ENCODE peak calls at places on chromosomes 4 and X, in five cellular contexts. S, X, H, V and K are unnamed samples.

GRCh38 chr4:41531561-41532245 is 6.3 kb upstream of the LIMCH1 start:
- DNase-seq in S (no peak), X (no peak), H (no peak), V (no peak), K (no peak)

GRCh38 chrX:124300412-124300811 is 32.0 kb upstream of the TEX13D start:
- DNase-seq in S (no peak), X (no peak), H (no peak), V (no peak), K (no peak)

GRCh38 chr4:7759221-7759620 is 180.4 kb downstream of the AFAP1 start:
- DNase-seq in S (no peak), X (peak; percentile 63), H (no peak), V (peak; percentile 45), K (no peak)

GRCh38 chr4:34046580-34046979 is 2197.7 kb downstream of the ARAP2 start:
- DNase-seq in S (no peak), X (no peak), H (peak; percentile 34), V (no peak), K (no peak)

GRCh38 chrX:50281253-50281652 is 76.7 kb downstream of the CCNB3 start:
- DNase-seq in S (no peak), X (no peak), H (no peak), V (no peak), K (no peak)

GRCh38 chr4:75555294-75556164 is at the start of gene ODAPH:
- DNase-seq in S (no peak), X (no peak), H (peak; percentile 58), V (no peak), K (no peak)

GRCh38 chr4:4995103-4995761 is 24.0 kb downstream of the CYTL1 start:
- DNase-seq in S (peak; percentile 83), X (peak; percentile 66), H (peak; percentile 58), V (peak; percentile 13), K (no peak)

GRCh38 chrX:46770006-46770816 is 11.3 kb upstream of the SLC9A7 start:
- DNase-seq in S (no peak), X (no peak), H (peak; percentile 62), V (no peak), K (no peak)

GRCh38 chrX:42362219-42362618 is 415.7 kb downstream of the PPP1R2C start:
- DNase-seq in S (no peak), X (no peak), H (no peak), V (no peak), K (no peak)

GRCh38 chr4:8914461-8915171 is 43.0 kb upstream of the HMX1 start:
- DNase-seq in S (no peak), X (no peak), H (no peak), V (no peak), K (peak; percentile 83)

GRCh38 chr4:184330008-184330400 is 112.3 kb upstream of the ENPP6 start:
- DNase-seq in S (no peak), X (peak; percentile 76), H (peak; percentile 40), V (no peak), K (no peak)

GRCh38 chr4:95847908-95848468 is 8.1 kb downstream of the PDHA2 start:
- DNase-seq in S (no peak), X (no peak), H (no peak), V (no peak), K (no peak)

GRCh38 chrX:2538016-2538415 is 37.2 kb upstream of the DHRSX start:
- DNase-seq in S (no peak), X (no peak), H (no peak), V (no peak), K (no peak)

GRCh38 chr4:112753333-112753732 is 116.4 kb downstream of the LARP7 start:
- DNase-seq in S (no peak), X (no peak), H (no peak), V (no peak), K (no peak)

GRCh38 chr4:160180206-160180605 is 1077.3 kb downstream of the RAPGEF2 start:
- DNase-seq in S (no peak), X (no peak), H (no peak), V (no peak), K (no peak)

GRCh38 chrX:25968920-25969319 is 169.2 kb upstream of the MAGEB18 start:
- DNase-seq in S (peak; percentile 53), X (no peak), H (no peak), V (no peak), K (peak; percentile 41)

GRCh38 chr4:159070742-159071141 is 32.1 kb upstream of the RAPGEF2 start:
- DNase-seq in S (no peak), X (no peak), H (peak; percentile 74), V (no peak), K (no peak)

GRCh38 chrX:149641432-149641831 is 9.8 kb upstream of the TMEM185A start:
- DNase-seq in S (no peak), X (no peak), H (no peak), V (no peak), K (no peak)

GRCh38 chrX:31126205-31126604 is 54.4 kb upstream of the FTHL17 start:
- DNase-seq in S (no peak), X (no peak), H (peak; percentile 14), V (no peak), K (no peak)

GRCh38 chr4:47215759-47216158 is 184.4 kb downstream of the GABRB1 start:
- DNase-seq in S (no peak), X (no peak), H (peak; percentile 29), V (no peak), K (no peak)

GRCh38 chr4:159048166-159048886 is 54.6 kb upstream of the RAPGEF2 start:
- DNase-seq in S (peak; percentile 10), X (peak; percentile 81), H (peak; percentile 79), V (no peak), K (no peak)

GRCh38 chrX:28586891-28587635 is at the start of gene IL1RAPL1:
- DNase-seq in S (peak; percentile 20), X (no peak), H (peak; percentile 81), V (no peak), K (no peak)

GRCh38 chrX:24790166-24790565 is 96.4 kb downstream of the POLA1 start:
- DNase-seq in S (no peak), X (no peak), H (no peak), V (no peak), K (no peak)

GRCh38 chr4:2417765-2418651 is at the start of gene ZFYVE28:
- DNase-seq in S (no peak), X (peak; percentile 55), H (no peak), V (no peak), K (no peak)

GRCh38 chrX:39899876-39900787 is 197.6 kb downstream of the BCOR start:
- DNase-seq in S (no peak), X (no peak), H (no peak), V (no peak), K (no peak)

GRCh38 chr4:4985036-4985435 is 34.2 kb downstream of the CYTL1 start:
- DNase-seq in S (no peak), X (no peak), H (no peak), V (no peak), K (no peak)

GRCh38 chrX:112769034-112769433 is 71.6 kb downstream of the AMOT start:
- DNase-seq in S (no peak), X (no peak), H (peak; percentile 43), V (no peak), K (no peak)

GRCh38 chrX:146041741-146042140 is 224.1 kb downstream of the SLITRK2 start:
- DNase-seq in S (no peak), X (no peak), H (no peak), V (no peak), K (no peak)

GRCh38 chrX:12867746-12868145 is 874 bp downstream of the TLR7 start:
- DNase-seq in S (no peak), X (no peak), H (no peak), V (no peak), K (no peak)

DNA sequence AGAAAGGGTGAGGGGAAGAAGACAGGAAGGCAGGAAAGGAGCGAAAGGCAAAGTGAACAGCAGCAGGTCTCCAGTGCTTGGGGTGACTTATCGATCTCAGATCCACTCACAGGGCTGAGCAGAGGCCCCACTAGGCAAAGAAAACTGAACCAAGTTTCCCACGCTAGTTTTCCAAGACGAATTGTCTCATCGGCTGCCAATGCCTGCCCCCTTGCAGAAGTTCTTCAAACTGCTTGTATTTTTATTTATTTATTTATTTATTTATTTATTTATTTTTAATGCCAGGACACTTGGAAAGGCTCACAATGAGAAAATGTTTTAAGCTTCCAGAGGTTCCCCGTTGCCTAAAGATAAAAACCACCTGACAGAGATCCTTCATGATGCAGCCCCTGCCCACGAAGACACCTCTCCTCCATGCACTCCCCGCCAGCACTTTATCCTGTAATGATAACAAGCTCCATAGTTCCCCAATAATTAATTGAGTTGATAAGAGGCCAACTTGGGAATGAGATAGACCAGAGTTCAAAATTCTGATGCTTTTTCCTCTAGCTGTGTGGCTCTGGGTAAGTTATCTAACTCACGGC is 43.2 kb downstream of the QDPR start:
- DNase-seq in S (peak; percentile 44), X (no peak), H (peak; percentile 44), V (no peak), K (no peak)
- TF ChIP-seq CTCF in S (peak; percentile 70), X (peak; percentile 54), H (peak; percentile 46), V (no peak), K (peak; percentile 82)

GRCh38 chrX:155857561-155857960 is 23.6 kb upstream of the VAMP7 start:
- DNase-seq in S (no peak), X (no peak), H (no peak), V (no peak), K (no peak)
- TF ChIP-seq CTCF in S (no peak), X (no peak), H (peak; percentile 21), V (no peak), K (peak; percentile 57)

GRCh38 chr4:134650461-134650860 is 448.9 kb upstream of the PABPC4L start:
- DNase-seq in S (no peak), X (no peak), H (no peak), V (no peak), K (no peak)
- TF ChIP-seq CTCF in S (no peak), X (no peak), H (no peak), V (no peak), K (peak; percentile 34)

DNA sequence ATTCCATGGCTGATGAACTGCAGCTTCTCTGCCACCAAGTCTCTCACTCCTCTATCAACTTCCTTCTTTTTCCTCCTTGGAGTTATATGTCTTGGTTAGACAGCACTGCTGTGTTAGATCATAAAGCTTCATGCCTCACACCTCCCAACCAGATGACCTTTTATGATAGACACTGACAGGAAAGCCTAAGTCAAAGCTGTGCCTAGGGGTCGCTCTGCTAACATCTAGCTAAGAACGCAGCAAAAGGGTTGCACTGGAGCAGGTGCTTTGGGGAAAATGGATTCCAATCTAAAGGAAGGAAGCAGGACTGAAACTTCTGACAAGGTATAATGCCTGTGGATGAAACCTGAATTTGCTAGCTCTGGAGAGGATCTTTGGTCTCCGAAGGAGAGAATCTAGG is 509.7 kb downstream of the SMARCA1 start:
- DNase-seq in S (no peak), X (no peak), H (no peak), V (no peak), K (no peak)
- TF ChIP-seq CTCF in S (no peak), X (no peak), H (no peak), V (no peak), K (no peak)

GRCh38 chr4:148999924-149000323 is 557.7 kb upstream of the NR3C2 start:
- DNase-seq in S (no peak), X (no peak), H (no peak), V (no peak), K (no peak)

DNA sequence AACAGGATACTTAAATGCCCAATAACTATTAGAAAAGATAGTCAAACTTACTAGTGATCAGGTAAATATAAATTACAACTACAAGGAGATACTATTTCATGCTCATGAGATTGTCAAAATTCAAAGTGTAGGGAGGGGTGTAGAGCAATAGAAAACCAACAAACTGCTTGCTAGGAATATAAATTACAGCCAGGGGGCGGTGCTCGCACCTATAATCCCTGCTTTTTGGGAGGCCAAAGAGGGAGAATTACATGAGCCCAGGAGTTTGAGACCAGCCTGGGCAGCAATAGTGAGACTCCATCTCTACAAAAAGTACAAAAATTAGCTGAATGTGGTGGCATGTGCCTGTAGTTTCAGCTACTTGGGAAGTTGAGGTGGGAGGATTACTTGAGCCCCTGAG is 556.5 kb upstream of the NR3C2 start:
- DNase-seq in S (no peak), X (no peak), H (peak; percentile 17), V (no peak), K (no peak)
- TF ChIP-seq CTCF in S (peak; percentile 30), X (no peak), H (peak; percentile 54), V (no peak), K (peak; percentile 59)

GRCh38 chr4:155403886-155404285 is 27.1 kb upstream of the MAP9 start:
- DNase-seq in S (no peak), X (no peak), H (peak; percentile 72), V (no peak), K (no peak)
- TF ChIP-seq CTCF in S (no peak), X (peak; percentile 40), H (peak; percentile 72), V (no peak), K (peak; percentile 90)